ENCODE peak calls at places on chromosomes 11 and 22, in ten cellular contexts. K is tibial nerve; Y is HCT116; X is HAP-1; I is cardiac fibroblast; R is lung; U is neural progenitor cell; J is CD8-positive, alpha-beta T cell; D is Peyer's patch; O is neuronal stem cell. C is an unnamed sample.

GRCh38 chr11:72195518-72195917 is 3.6 kb downstream of the FOLR1 start:
- DNase-seq in K (no peak), Y (no peak), X (no peak), I (no peak), R (no peak), U (no peak), J (no peak), D (no peak), O (no peak), C (no peak)

GRCh38 chr11:118851970-118852369 is 31.7 kb upstream of the CXCR5 start:
- DNase-seq in K (no peak), Y (no peak), X (no peak), I (no peak), R (no peak), U (no peak), J (no peak), D (no peak), O (no peak), C (no peak)

GRCh38 chr22:39317756-39318506 is 1.5 kb downstream of the RPL3 start:
- DNase-seq in K (no peak), Y (no peak), X (peak; percentile 30), I (peak; percentile 67), R (no peak), U (no peak), J (no peak), D (no peak), O (no peak), C (peak; percentile 64)

GRCh38 chr11:123587044-123587443 is 67.4 kb downstream of the SCN3B start:
- DNase-seq in K (no peak), Y (no peak), X (no peak), I (no peak), R (no peak), U (no peak), J (no peak), D (peak; percentile 65), O (no peak), C (peak; percentile 7)

GRCh38 chr22:26656896-26657851 is at the start of gene MIAT:
- DNase-seq in K (no peak), Y (no peak), X (peak; percentile 70), I (no peak), R (no peak), U (peak; percentile 89), J (peak; percentile 79), D (peak; percentile 84), O (peak; percentile 69), C (no peak)

GRCh38 chr11:350723-351255 is 18.5 kb upstream of the B4GALNT4 start:
- DNase-seq in K (no peak), Y (no peak), X (peak; percentile 65), I (peak; percentile 22), R (no peak), U (no peak), J (peak; percentile 32), D (peak; percentile 49), O (no peak), C (no peak)

GRCh38 chr11:95148421-95148820 is 58.8 kb downstream of the ENDOD1 start:
- DNase-seq in K (no peak), Y (no peak), X (no peak), I (no peak), R (no peak), U (no peak), J (no peak), D (no peak), O (no peak), C (no peak)

GRCh38 chr11:83292709-83293435 is 6.7 kb upstream of the CCDC90B start:
- DNase-seq in K (no peak), Y (peak; percentile 39), X (peak; percentile 74), I (peak; percentile 78), R (no peak), U (peak; percentile 85), J (peak; percentile 16), D (no peak), O (peak; percentile 58), C (peak; percentile 78)

GRCh38 chr11:113817162-113817561 is 37.6 kb downstream of the CLDN25 start:
- DNase-seq in K (no peak), Y (no peak), X (no peak), I (no peak), R (no peak), U (no peak), J (no peak), D (no peak), O (no peak), C (no peak)

GRCh38 chr11:86303257-86303656 is 1.2 kb downstream of the HIKESHI start:
- DNase-seq in K (no peak), Y (no peak), X (no peak), I (no peak), R (no peak), U (no peak), J (no peak), D (no peak), O (no peak), C (no peak)

GRCh38 chr11:120746836-120747609 is 235.5 kb downstream of the GRIK4 start:
- DNase-seq in K (no peak), Y (no peak), X (no peak), I (peak; percentile 20), R (no peak), U (no peak), J (no peak), D (no peak), O (no peak), C (peak; percentile 5)

GRCh38 chr11:134034496-134035381 is 34.1 kb upstream of the JAM3 start:
- DNase-seq in K (no peak), Y (no peak), X (no peak), I (no peak), R (no peak), U (no peak), J (peak; percentile 25), D (no peak), O (no peak), C (no peak)

GRCh38 chr11:134038897-134039470 is 29.9 kb upstream of the JAM3 start:
- DNase-seq in K (no peak), Y (no peak), X (no peak), I (no peak), R (no peak), U (peak; percentile 68), J (no peak), D (no peak), O (no peak), C (no peak)

GRCh38 chr11:134039726-134040385 is 29.0 kb upstream of the JAM3 start:
- DNase-seq in K (no peak), Y (no peak), X (no peak), I (no peak), R (no peak), U (no peak), J (no peak), D (no peak), O (no peak), C (no peak)

GRCh38 chr11:134036484-134037092 is 32.3 kb upstream of the JAM3 start:
- DNase-seq in K (no peak), Y (no peak), X (no peak), I (no peak), R (no peak), U (peak; percentile 47), J (peak; percentile 34), D (peak; percentile 49), O (no peak), C (no peak)

GRCh38 chr11:134037093-134037908 is 31.6 kb upstream of the JAM3 start:
- DNase-seq in K (peak; percentile 58), Y (no peak), X (peak; percentile 75), I (peak; percentile 75), R (peak; percentile 64), U (peak; percentile 79), J (peak; percentile 71), D (peak; percentile 80), O (no peak), C (peak; percentile 40)
- H3K4me3 ChIP-seq in K (peak overlapping the region; percentile 57), Y (peak overlapping the region; percentile 28), X (peak overlapping the region; percentile 44), I (peak overlapping the region; percentile 62), R (peak overlapping the region; percentile 47), U (peak overlapping the region; percentile 63), J (peak overlapping the region; percentile 79), D (peak overlapping the region; percentile 55), O (peak overlapping the region; percentile 59), C (peak overlapping the region; percentile 58)

GRCh38 chr11:7584910-7585309 is 71.1 kb downstream of the PPFIBP2 start:
- DNase-seq in K (no peak), Y (no peak), X (no peak), I (no peak), R (no peak), U (no peak), J (no peak), D (no peak), O (no peak), C (no peak)

GRCh38 chr11:7587712-7588111 is 73.9 kb downstream of the PPFIBP2 start:
- DNase-seq in K (no peak), Y (no peak), X (no peak), I (no peak), R (no peak), U (no peak), J (no peak), D (no peak), O (no peak), C (no peak)

GRCh38 chr11:7582338-7582985 is 68.7 kb downstream of the PPFIBP2 start:
- DNase-seq in K (no peak), Y (no peak), X (no peak), I (peak; percentile 59), R (no peak), U (no peak), J (no peak), D (no peak), O (no peak), C (peak; percentile 52)

GRCh38 chr11:7583248-7583647 is 69.4 kb downstream of the PPFIBP2 start:
- DNase-seq in K (no peak), Y (no peak), X (no peak), I (no peak), R (no peak), U (no peak), J (no peak), D (no peak), O (no peak), C (no peak)

DNA sequence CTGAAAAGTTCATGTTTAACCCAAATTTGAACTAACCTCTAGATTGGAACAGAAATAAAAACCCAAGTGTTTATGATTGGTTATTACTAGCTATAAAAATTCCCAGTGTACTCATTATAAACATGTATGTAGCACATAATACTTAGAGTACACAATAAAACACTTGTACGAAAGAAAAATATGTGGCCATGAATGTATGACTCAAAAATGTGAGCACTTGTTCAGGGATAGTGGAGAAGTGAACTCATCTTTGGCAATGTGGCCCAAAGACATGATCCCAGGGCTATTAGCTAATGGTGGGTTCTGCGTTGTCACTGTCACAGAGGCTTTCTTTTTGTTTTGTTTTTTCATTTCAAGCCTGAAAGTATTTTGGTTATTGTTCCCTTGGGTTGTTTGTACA is 72.0 kb downstream of the PPFIBP2 start:
- DNase-seq in K (no peak), Y (no peak), X (no peak), I (no peak), R (no peak), U (no peak), J (no peak), D (no peak), O (no peak), C (no peak)
- H3K4me3 ChIP-seq in K (no peak overlapping the region), Y (no peak overlapping the region), X (no peak overlapping the region), I (no peak overlapping the region), R (no peak overlapping the region), U (no peak overlapping the region), J (no peak overlapping the region), D (no peak overlapping the region), O (no peak overlapping the region), C (no peak overlapping the region)

GRCh38 chr11:64000026-64000739 is 13.9 kb downstream of the OTUB1 start:
- DNase-seq in K (peak; percentile 49), Y (no peak), X (no peak), I (peak; percentile 82), R (no peak), U (peak; percentile 91), J (peak; percentile 69), D (peak; percentile 81), O (peak; percentile 77), C (peak; percentile 69)
- H3K4me3 ChIP-seq in K (peak overlapping the region; percentile 3), Y (no peak overlapping the region), X (no peak overlapping the region), I (peak overlapping the region; percentile 32), R (no peak overlapping the region), U (peak overlapping the region; percentile 55), J (peak overlapping the region; percentile 33), D (peak overlapping the region; percentile 44), O (no peak overlapping the region), C (peak overlapping the region; percentile 12)

GRCh38 chr11:47448566-47449427 is at the start of gene RAPSN:
- DNase-seq in K (no peak), Y (no peak), X (no peak), I (no peak), R (no peak), U (no peak), J (no peak), D (no peak), O (no peak), C (no peak)
- H3K4me3 ChIP-seq in K (no peak within 1 kb of the TSS), Y (no peak within 1 kb of the TSS), X (no peak within 1 kb of the TSS), I (no peak within 1 kb of the TSS), R (no peak within 1 kb of the TSS), U (no peak within 1 kb of the TSS), J (no peak within 1 kb of the TSS), D (no peak within 1 kb of the TSS), O (no peak within 1 kb of the TSS), C (no peak within 1 kb of the TSS)